ENCODE peak calls at places on chromosomes 3 and 15, in seven cellular contexts. Y is IMR-90, B is tibial nerve, K is sigmoid colon, O is right lobe of liver, Z is Peyer's patch, G is esophagus squamous epithelium. W is an unnamed sample. For H3K4me1, the result is how much of the 10 kb centered on the place peaks cover.

GRCh38 chr3:31377045-31377642 is 155.6 kb upstream of the STT3B start:
- DNase-seq in Y (peak), B (no peak), K (no peak), O (no peak), Z (no peak), G (no peak), W (no peak)

GRCh38 chr3:49484471-49484870 is 14.4 kb downstream of the DAG1 start:
- DNase-seq in Y (no peak), B (no peak), K (no peak), O (no peak), Z (no peak), G (no peak), W (no peak)

GRCh38 chr3:177527182-177527581 is 329.9 kb upstream of the TBL1XR1 start:
- DNase-seq in Y (no peak), B (no peak), K (no peak), O (no peak), Z (no peak), G (no peak), W (no peak)

GRCh38 chr3:136186850-136187249 is 9.3 kb downstream of the MSL2 start:
- DNase-seq in Y (peak), B (no peak), K (no peak), O (no peak), Z (no peak), G (no peak), W (no peak)

GRCh38 chr15:77864211-77865105 is 213.1 kb downstream of the TBC1D2B start:
- DNase-seq in Y (no peak), B (no peak), K (peak), O (no peak), Z (peak), G (no peak), W (no peak)

GRCh38 chr3:183317271-183317670 is 64.2 kb downstream of the B3GNT5 start:
- DNase-seq in Y (no peak), B (no peak), K (no peak), O (no peak), Z (no peak), G (no peak), W (no peak)

GRCh38 chr3:10550705-10551104 is 45.3 kb upstream of the ATP2B2 start:
- DNase-seq in Y (no peak), B (no peak), K (peak), O (no peak), Z (no peak), G (no peak), W (no peak)

GRCh38 chr3:33096103-33096868 is 660 bp downstream of the GLB1 start:
- DNase-seq in Y (peak), B (peak), K (no peak), O (peak), Z (peak), G (no peak), W (peak)

GRCh38 chr3:139735191-139735590 is 57.4 kb upstream of the NMNAT3 start:
- DNase-seq in Y (no peak), B (no peak), K (no peak), O (no peak), Z (no peak), G (no peak), W (no peak)

GRCh38 chr3:188439080-188439479 is 285.1 kb downstream of the LPP start:
- DNase-seq in Y (no peak), B (no peak), K (no peak), O (no peak), Z (peak), G (no peak), W (no peak)

GRCh38 chr3:151281671-151282334 is 3.5 kb upstream of the P2RY14 start:
- DNase-seq in Y (peak), B (no peak), K (no peak), O (no peak), Z (no peak), G (no peak), W (no peak)

GRCh38 chr3:89584398-89584797 is 477.0 kb downstream of the EPHA3 start:
- DNase-seq in Y (peak), B (no peak), K (no peak), O (no peak), Z (no peak), G (no peak), W (no peak)

GRCh38 chr3:184145120-184145524 is 10.0 kb downstream of the EIF2B5 start:
- DNase-seq in Y (peak), B (no peak), K (no peak), O (no peak), Z (peak), G (no peak), W (peak)

GRCh38 chr3:143600762-143601161 is 247.5 kb downstream of the SLC9A9 start:
- DNase-seq in Y (no peak), B (no peak), K (no peak), O (no peak), Z (no peak), G (no peak), W (no peak)

GRCh38 chr3:15064299-15064834 is 748 bp downstream of the MRPS25 start:
- DNase-seq in Y (peak), B (no peak), K (no peak), O (no peak), Z (peak), G (no peak), W (peak)

GRCh38 chr15:80662756-80663553 is 32.2 kb upstream of the ABHD17C start:
- DNase-seq in Y (no peak), B (no peak), K (no peak), O (no peak), Z (peak), G (no peak), W (no peak)

GRCh38 chr15:52005748-52006701 is 13.0 kb upstream of the MAPK6 start:
- DNase-seq in Y (peak), B (no peak), K (no peak), O (no peak), Z (no peak), G (no peak), W (no peak)

GRCh38 chr3:195178124-195178910 is 92.6 kb downstream of the XXYLT1 start:
- DNase-seq in Y (no peak), B (no peak), K (peak), O (no peak), Z (no peak), G (no peak), W (no peak)

GRCh38 chr3:195181781-195182469 is 89.0 kb downstream of the XXYLT1 start:
- DNase-seq in Y (no peak), B (no peak), K (peak), O (no peak), Z (no peak), G (no peak), W (no peak)

GRCh38 chr3:195180490-195181106 is 90.4 kb downstream of the XXYLT1 start:
- DNase-seq in Y (no peak), B (no peak), K (peak), O (peak), Z (no peak), G (no peak), W (no peak)

GRCh38 chr3:195181107-195181498 is 89.9 kb downstream of the XXYLT1 start:
- DNase-seq in Y (no peak), B (no peak), K (no peak), O (no peak), Z (no peak), G (no peak), W (no peak)

DNA sequence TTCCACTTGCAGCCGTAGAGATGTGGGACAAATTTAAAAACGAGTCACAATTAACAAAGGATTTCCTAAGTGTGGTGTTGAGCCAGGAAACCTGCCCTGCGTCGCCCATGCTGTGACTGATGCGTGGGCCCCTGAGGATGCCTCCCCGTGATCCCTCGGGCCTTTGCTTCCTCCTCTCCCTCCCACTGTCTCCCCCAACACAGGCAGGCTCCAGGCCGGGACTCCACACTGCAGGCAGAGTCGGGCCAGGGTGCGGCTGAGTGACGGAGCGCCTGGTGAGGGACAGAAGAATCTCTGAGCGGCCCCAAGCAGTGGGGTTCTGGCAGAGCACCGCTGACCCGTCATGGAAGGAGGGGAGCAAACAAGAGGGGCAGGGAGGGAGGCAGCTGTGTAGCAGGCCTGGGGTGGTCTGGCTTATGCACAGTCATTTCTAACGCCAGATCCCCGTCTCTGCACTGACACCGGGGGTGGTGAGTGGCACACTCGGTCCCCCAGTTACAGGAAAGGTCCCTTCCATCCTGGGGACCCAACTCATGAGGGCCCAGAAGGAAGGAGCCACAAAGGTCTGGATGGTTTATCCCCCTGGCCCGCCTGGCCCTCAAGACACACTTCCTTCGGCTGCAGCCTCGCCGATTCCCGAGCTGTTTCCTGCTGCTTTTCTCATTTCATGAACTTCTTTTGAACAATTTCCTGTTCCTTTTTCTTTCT is 91.0 kb downstream of the XXYLT1 start:
- DNase-seq in Y (no peak), B (no peak), K (no peak), O (no peak), Z (no peak), G (no peak), W (no peak)
- H3K4me1 ChIP-seq in Y (under half), B (under half), K (half or more), O (under half), Z (under half), G (half or more), W (under half)

GRCh38 chr3:36992806-36993325 is at the start of gene EPM2AIP1:
- DNase-seq in Y (no peak), B (no peak), K (peak), O (peak), Z (no peak), G (no peak), W (no peak)
- TF ChIP-seq POLR2A in Y (peak), B (peak), K (peak), O (peak), Z (peak), G (peak), W (peak)

DNA sequence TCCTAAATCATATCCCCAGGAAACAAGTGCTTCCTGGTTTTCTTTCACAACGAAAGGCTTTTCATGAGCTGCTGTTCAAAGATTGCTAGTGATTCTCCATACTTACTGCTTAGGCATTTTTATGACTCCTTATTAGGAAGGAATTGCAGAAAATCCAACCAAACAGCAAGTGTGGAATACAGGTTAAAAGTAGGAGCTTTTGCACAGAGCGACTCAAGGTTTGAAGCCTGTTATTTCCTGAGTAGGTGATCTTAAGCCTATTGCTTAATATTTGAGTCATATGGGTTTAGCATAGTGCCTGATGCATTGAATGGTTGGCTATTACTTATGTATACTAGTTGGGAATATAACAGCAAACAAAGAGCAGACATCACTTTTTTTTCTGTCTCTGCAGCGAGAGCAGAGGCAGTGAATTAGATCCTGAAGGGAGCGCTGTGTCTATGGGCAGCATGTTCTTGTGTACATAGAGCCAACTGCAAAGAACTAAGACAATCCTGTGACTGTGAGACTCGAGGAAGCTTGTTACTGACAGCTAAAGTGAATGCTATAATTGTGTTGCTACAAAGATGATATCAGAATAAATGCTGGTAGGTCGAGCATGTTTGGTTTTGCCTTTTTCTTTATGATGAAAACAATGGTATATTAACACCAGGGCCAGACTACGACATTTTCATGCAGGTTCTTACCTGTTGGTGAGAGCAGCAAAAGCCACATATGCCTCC is 6.3 kb downstream of the TM4SF1 start:
- DNase-seq in Y (peak), B (no peak), K (no peak), O (no peak), Z (no peak), G (no peak), W (no peak)
- H3K4me1 ChIP-seq in Y (under half), B (half or more), K (under half), O (half or more), Z (under half), G (half or more), W (half or more)

GRCh38 chr15:39582286-39582976 is 1.6 kb downstream of the THBS1 start:
- DNase-seq in Y (peak), B (no peak), K (peak), O (peak), Z (no peak), G (no peak), W (peak)
- TF ChIP-seq POLR2A in Y (peak), B (no peak), K (no peak), O (no peak), Z (no peak), G (no peak), W (no peak)

GRCh38 chr15:67178569-67179210 is 75.8 kb downstream of the AAGAB start:
- DNase-seq in Y (peak), B (no peak), K (no peak), O (no peak), Z (no peak), G (no peak), W (no peak)

GRCh38 chr15:67180035-67180434 is 74.4 kb downstream of the AAGAB start:
- DNase-seq in Y (no peak), B (no peak), K (no peak), O (no peak), Z (no peak), G (no peak), W (no peak)

GRCh38 chr15:67181221-67181639 is 73.2 kb downstream of the AAGAB start:
- DNase-seq in Y (no peak), B (no peak), K (no peak), O (no peak), Z (no peak), G (no peak), W (no peak)

GRCh38 chr15:67180514-67181191 is 73.8 kb downstream of the AAGAB start:
- DNase-seq in Y (no peak), B (no peak), K (no peak), O (no peak), Z (no peak), G (no peak), W (no peak)

GRCh38 chr15:67179411-67179995 is 75.0 kb downstream of the AAGAB start:
- DNase-seq in Y (no peak), B (no peak), K (no peak), O (no peak), Z (no peak), G (no peak), W (no peak)
- H3K4me1 ChIP-seq in Y (half or more), B (under half), K (under half), O (under half), Z (under half), G (half or more), W (under half)

GRCh38 chr3:12900885-12901411 is 59.6 kb upstream of the RPL32 start:
- DNase-seq in Y (no peak), B (no peak), K (no peak), O (peak), Z (no peak), G (no peak), W (no peak)
- TF ChIP-seq POLR2A in Y (no peak), B (no peak), K (no peak), O (no peak), Z (no peak), G (no peak), W (no peak)